ENCODE peak calls at places on chromosome 19, in eight cellular contexts. Y, I, D, T, P, O, U and N are unnamed samples.

GRCh38 chr19:33864311-33864850 is 67.7 kb downstream of the KCTD15 start:
- DNase-seq in Y (no peak), I (no peak), D (no peak), T (no peak), P (no peak), O (no peak), U (no peak), N (no peak)

GRCh38 chr19:7522923-7523667 is 671 bp downstream of the MCOLN1 start:
- DNase-seq in Y (no peak), I (no peak), D (no peak), T (peak; percentile 33), P (no peak), O (no peak), U (no peak), N (peak; percentile 43)

GRCh38 chr19:1122972-1123363 is 19.2 kb downstream of the GPX4 start:
- DNase-seq in Y (peak; percentile 82), I (peak; percentile 55), D (peak; percentile 78), T (peak; percentile 82), P (no peak), O (no peak), U (peak; percentile 60), N (peak; percentile 75)

GRCh38 chr19:58529405-58529804 is 9.8 kb upstream of the ZBTB45 start:
- DNase-seq in Y (no peak), I (no peak), D (no peak), T (no peak), P (no peak), O (no peak), U (no peak), N (no peak)

GRCh38 chr19:39401549-39402416 is 4.9 kb upstream of the ZFP36 start:
- DNase-seq in Y (peak; percentile 76), I (peak; percentile 78), D (peak; percentile 59), T (peak; percentile 70), P (peak; percentile 91), O (no peak), U (peak; percentile 85), N (peak; percentile 61)

GRCh38 chr19:37519890-37520289 is 13.2 kb downstream of the ZNF793 start:
- DNase-seq in Y (no peak), I (no peak), D (no peak), T (peak; percentile 22), P (no peak), O (no peak), U (peak; percentile 20), N (no peak)

GRCh38 chr19:2578391-2578826 is 102.5 kb downstream of the GADD45B start:
- DNase-seq in Y (no peak), I (no peak), D (no peak), T (peak; percentile 65), P (no peak), O (no peak), U (peak; percentile 40), N (peak; percentile 92)

GRCh38 chr19:42091300-42092266 is 15.6 kb downstream of the ZNF574 start:
- DNase-seq in Y (no peak), I (no peak), D (peak; percentile 71), T (peak; percentile 69), P (no peak), O (no peak), U (no peak), N (peak; percentile 54)

GRCh38 chr19:2173841-2174577 is 10.3 kb downstream of the DOT1L start:
- DNase-seq in Y (no peak), I (no peak), D (no peak), T (no peak), P (peak; percentile 72), O (no peak), U (no peak), N (no peak)

GRCh38 chr19:32203161-32203560 is 142.2 kb upstream of the ZNF507 start:
- DNase-seq in Y (no peak), I (no peak), D (no peak), T (no peak), P (no peak), O (no peak), U (no peak), N (no peak)

GRCh38 chr19:24029941-24030636 is 56.9 kb upstream of the ZNF254 start:
- DNase-seq in Y (no peak), I (no peak), D (no peak), T (no peak), P (no peak), O (no peak), U (no peak), N (no peak)

GRCh38 chr19:29505034-29505824 is 20.6 kb upstream of the VSTM2B start:
- DNase-seq in Y (no peak), I (no peak), D (no peak), T (no peak), P (peak; percentile 43), O (no peak), U (no peak), N (no peak)

GRCh38 chr19:34828156-34828555 is 55.1 kb upstream of the ZNF599 start:
- DNase-seq in Y (no peak), I (no peak), D (no peak), T (no peak), P (no peak), O (no peak), U (no peak), N (no peak)

GRCh38 chr19:46875234-46875633 is 14.4 kb downstream of the ARHGAP35 start:
- DNase-seq in Y (no peak), I (no peak), D (no peak), T (no peak), P (no peak), O (no peak), U (no peak), N (no peak)

GRCh38 chr19:50559636-50560035 is 8.6 kb downstream of the LRRC4B start:
- DNase-seq in Y (no peak), I (no peak), D (no peak), T (no peak), P (no peak), O (no peak), U (no peak), N (no peak)

GRCh38 chr19:3646336-3647092 is 19.9 kb upstream of the CACTIN start:
- DNase-seq in Y (no peak), I (no peak), D (no peak), T (no peak), P (no peak), O (no peak), U (no peak), N (no peak)

GRCh38 chr19:45171211-45171623 is 6.8 kb downstream of the TRAPPC6A start:
- DNase-seq in Y (no peak), I (no peak), D (no peak), T (no peak), P (no peak), O (no peak), U (no peak), N (no peak)

GRCh38 chr19:32450217-32450616 is 44.6 kb downstream of the DPY19L3 start:
- DNase-seq in Y (no peak), I (no peak), D (peak; percentile 6), T (no peak), P (no peak), O (no peak), U (no peak), N (no peak)

GRCh38 chr19:41646589-41647204 is 19.8 kb upstream of the CEACAM4 start:
- DNase-seq in Y (no peak), I (peak; percentile 3), D (no peak), T (peak; percentile 17), P (no peak), O (no peak), U (no peak), N (peak; percentile 4)

GRCh38 chr19:15289673-15290072 is 42.7 kb downstream of the BRD4 start:
- DNase-seq in Y (no peak), I (no peak), D (no peak), T (no peak), P (peak; percentile 25), O (no peak), U (no peak), N (no peak)

GRCh38 chr19:15292140-15292539 is 40.2 kb downstream of the BRD4 start:
- DNase-seq in Y (no peak), I (no peak), D (no peak), T (no peak), P (no peak), O (no peak), U (no peak), N (no peak)

GRCh38 chr19:15291666-15292065 is 40.7 kb downstream of the BRD4 start:
- DNase-seq in Y (no peak), I (no peak), D (no peak), T (no peak), P (no peak), O (no peak), U (no peak), N (no peak)

GRCh38 chr19:15290149-15290548 is 42.2 kb downstream of the BRD4 start:
- DNase-seq in Y (no peak), I (no peak), D (no peak), T (no peak), P (no peak), O (no peak), U (no peak), N (no peak)

GRCh38 chr19:15291089-15291488 is 41.2 kb downstream of the BRD4 start:
- DNase-seq in Y (no peak), I (no peak), D (no peak), T (no peak), P (no peak), O (no peak), U (peak; percentile 45), N (peak; percentile 52)
- H3K4me3 ChIP-seq in Y (no peak overlapping the region), I (no peak overlapping the region), D (no peak overlapping the region), T (no peak overlapping the region), P (no peak overlapping the region), O (no peak overlapping the region), U (no peak overlapping the region), N (no peak overlapping the region)

GRCh38 chr19:17580470-17581000 is 25.1 kb downstream of the COLGALT1 start:
- DNase-seq in Y (no peak), I (no peak), D (no peak), T (no peak), P (no peak), O (no peak), U (no peak), N (no peak)
- TF ChIP-seq CTCF in Y (no peak), I (no peak), D (no peak), T (no peak), P (no peak), O (no peak), U (peak; percentile 35), N (no peak)

GRCh38 chr19:57231686-57232085 is 863 bp downstream of the AURKC start:
- DNase-seq in Y (no peak), I (no peak), D (no peak), T (no peak), P (no peak), O (no peak), U (no peak), N (no peak)

GRCh38 chr19:57233207-57233606 is 2.4 kb downstream of the AURKC start:
- DNase-seq in Y (no peak), I (no peak), D (no peak), T (no peak), P (no peak), O (no peak), U (no peak), N (no peak)

GRCh38 chr19:57227461-57227860 is 3.4 kb upstream of the AURKC start:
- DNase-seq in Y (no peak), I (no peak), D (no peak), T (no peak), P (no peak), O (no peak), U (no peak), N (no peak)
- H3K4me3 ChIP-seq in Y (no peak overlapping the region), I (no peak overlapping the region), D (no peak overlapping the region), T (no peak overlapping the region), P (no peak overlapping the region), O (no peak overlapping the region), U (no peak overlapping the region), N (no peak overlapping the region)

DNA sequence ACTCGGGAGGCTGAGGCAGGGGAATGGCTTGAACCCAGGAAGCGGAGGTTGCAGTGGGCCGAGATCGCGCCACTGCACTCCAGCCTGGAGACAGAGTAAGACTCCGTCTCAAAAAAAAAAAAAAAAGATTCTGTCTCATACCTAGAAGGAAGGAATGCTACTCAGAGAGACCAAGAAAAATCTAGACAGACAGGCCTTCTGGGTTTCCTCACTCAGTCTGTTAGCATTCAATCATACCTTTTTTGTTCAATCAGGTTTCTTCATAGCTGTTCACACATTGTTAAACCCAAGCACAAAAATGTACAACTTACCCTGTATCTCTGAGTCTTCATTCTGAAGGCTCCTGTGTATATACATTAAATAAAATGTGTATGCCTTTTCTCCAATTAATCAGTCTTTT is 40.5 kb downstream of the ZNF823 start:
- DNase-seq in Y (no peak), I (no peak), D (no peak), T (no peak), P (no peak), O (no peak), U (no peak), N (no peak)
- TF ChIP-seq CTCF in Y (no peak), I (no peak), D (no peak), T (no peak), P (no peak), O (no peak), U (no peak), N (no peak)